ENCODE peak calls at places on chromosomes 1 and 21, in seven cellular contexts. S, W, B, Y, V, Z and J are unnamed samples.

GRCh38 chr1:153347856-153348255 is 785 bp downstream of the PGLYRP4 start:
- DNase-seq in Z (peak), V (no peak), B (no peak), S (no peak), W (no peak), Y (no peak), J (no peak)

GRCh38 chr1:208772891-208773290 is 528.7 kb upstream of the PLXNA2 start:
- DNase-seq in Z (no peak), W (no peak), Y (no peak), B (no peak), S (no peak), V (no peak), J (no peak)

GRCh38 chr1:37315236-37315870 is 159.0 kb upstream of the ZC3H12A start:
- DNase-seq in B (no peak), Z (peak), W (no peak), Y (no peak), S (no peak), V (no peak), J (no peak)

GRCh38 chr1:157252473-157252872 is 114.3 kb upstream of the ETV3 start:
- DNase-seq in S (no peak), W (no peak), Z (no peak), B (no peak), V (no peak), Y (no peak), J (no peak)

GRCh38 chr1:35175067-35176001 is 17.6 kb downstream of the SFPQ start:
- DNase-seq in V (no peak), W (no peak), Y (no peak), B (no peak), S (no peak), Z (no peak), J (no peak)

GRCh38 chr1:150409504-150410362 is 45.8 kb downstream of the RPRD2 start:
- DNase-seq in W (no peak), V (peak), S (no peak), Y (no peak), B (no peak), Z (no peak), J (no peak)

GRCh38 chr1:2320760-2321159 is 70.6 kb downstream of the MORN1 start:
- DNase-seq in W (no peak), Z (no peak), S (no peak), Y (no peak), B (no peak), V (no peak), J (no peak)

GRCh38 chr1:164695956-164696665 is 137.1 kb downstream of the PBX1 start:
- DNase-seq in V (no peak), B (no peak), Y (no peak), W (no peak), Z (no peak), S (no peak), J (no peak)

GRCh38 chr21:36725793-36726386 is 27.0 kb downstream of the SIM2 start:
- DNase-seq in Z (no peak), V (peak), B (no peak), S (no peak), W (no peak), Y (no peak), J (no peak)

GRCh38 chr1:15062479-15063099 is 91.0 kb upstream of the TMEM51 start:
- DNase-seq in V (no peak), W (no peak), S (no peak), Z (no peak), Y (no peak), B (no peak), J (no peak)